ENCODE peak calls at places on chromosomes 12 and 14, in nine cellular contexts. F is CD4-positive, alpha-beta T cell; J is GDM1; L is C1 segment of cervical spinal cord; C is left colon; K is GM12892; H is lung microvascular endothelial cell; E is activated gamma-delta T cell treated with Interleukin-2 at 50 U/mL for 16 hours; Z is EH. W is an unnamed sample.

GRCh38 chr12:243381-243780 is 19.3 kb downstream of the SLC6A13 start:
- DNase-seq in Z (no peak), L (no peak), J (no peak), H (no peak), E (no peak), K (no peak), C (no peak), F (no peak), W (no peak)

GRCh38 chr12:115648463-115648862 is 629.0 kb downstream of the MED13L start:
- DNase-seq in C (no peak), E (no peak), L (no peak), Z (peak), F (no peak), K (no peak), H (no peak), J (no peak), W (peak)

GRCh38 chr12:131458931-131459575 is 251.8 kb upstream of the SFSWAP start:
- DNase-seq in K (no peak), E (no peak), Z (no peak), C (no peak), L (no peak), H (no peak), F (no peak), J (no peak), W (no peak)

GRCh38 chr14:104252256-104253215 is 114.1 kb downstream of the KIF26A start:
- DNase-seq in J (no peak), H (no peak), L (no peak), E (no peak), C (no peak), F (no peak), K (no peak), Z (no peak), W (no peak)

GRCh38 chr12:110822821-110823415 is 23.9 kb upstream of the CCDC63 start:
- DNase-seq in F (no peak), L (no peak), K (no peak), J (no peak), E (no peak), H (no peak), C (no peak), Z (no peak), W (no peak)

GRCh38 chr12:50246873-50247612 is 36.3 kb downstream of the LIMA1 start:
- DNase-seq in J (no peak), H (peak), F (no peak), L (no peak), Z (peak), K (no peak), C (peak), E (no peak), W (peak)

GRCh38 chr12:124804011-124804621 is 59.5 kb downstream of the SCARB1 start:
- DNase-seq in K (no peak), H (peak), J (no peak), E (no peak), Z (peak), L (no peak), F (no peak), C (no peak), W (peak)

GRCh38 chr12:104748790-104749189 is 209.3 kb downstream of the SLC41A2 start:
- DNase-seq in F (no peak), L (no peak), Z (peak), C (no peak), H (no peak), J (no peak), E (no peak), K (no peak), W (peak)

GRCh38 chr12:112798019-112798760 is 6.6 kb downstream of the RPH3A start:
- DNase-seq in J (peak), H (peak), K (no peak), F (no peak), E (no peak), Z (no peak), C (no peak), L (peak), W (no peak)

GRCh38 chr12:49942921-49943662 is 7.4 kb upstream of the AQP2 start:
- DNase-seq in C (peak), E (no peak), H (no peak), J (no peak), L (no peak), Z (no peak), F (peak), K (no peak), W (no peak)

GRCh38 chr12:120090626-120091295 is 25.8 kb downstream of the RAB35 start:
- DNase-seq in F (no peak), J (no peak), H (no peak), C (no peak), K (no peak), L (no peak), Z (no peak), E (no peak), W (no peak)

GRCh38 chr12:113154351-113154973 is 4.9 kb downstream of the CFAP73 start:
- DNase-seq in Z (peak), E (no peak), H (peak), F (peak), K (no peak), C (peak), J (no peak), L (no peak), W (peak)

GRCh38 chr12:125097427-125097826 is 32.2 kb downstream of the AACS start:
- DNase-seq in F (no peak), H (peak), L (no peak), C (no peak), K (no peak), E (no peak), J (no peak), Z (no peak), W (no peak)

GRCh38 chr12:99649551-99649950 is 2.0 kb downstream of the GARIN6 start:
- DNase-seq in K (no peak), F (no peak), E (no peak), C (no peak), J (no peak), Z (no peak), L (no peak), H (no peak), W (no peak)